ENCODE peak calls at places on chromosomes 13 and 19, in seven cellular contexts. B, T, V, L, C, H and R are unnamed samples. For H3K4me1, the result is how much of the 10 kb centered on the place peaks cover.

GRCh38 chr13:20270163-20270865 is 38.2 kb upstream of the GJB6 start:
- DNase-seq in B (no peak), T (no peak), V (no peak), L (peak), C (no peak), H (no peak), R (no peak)

GRCh38 chr19:35269425-35270117 is 809 bp downstream of the USF2 start:
- DNase-seq in B (peak), T (peak), V (peak), L (peak), C (peak), H (peak), R (no peak)

GRCh38 chr19:56294557-56294956 is 20.1 kb downstream of the ZSCAN5A start:
- DNase-seq in B (no peak), T (no peak), V (no peak), L (peak), C (no peak), H (no peak), R (no peak)

GRCh38 chr13:20074956-20075355 is 85.9 kb downstream of the GJA3 start:
- DNase-seq in B (no peak), T (no peak), V (no peak), L (no peak), C (no peak), H (no peak), R (no peak)

GRCh38 chr19:17394891-17395415 is 957 bp upstream of the CCDC194 start:
- DNase-seq in B (no peak), T (peak), V (peak), L (peak), C (no peak), H (peak), R (no peak)

GRCh38 chr13:73794755-73795154 is 339.4 kb downstream of the KLF12 start:
- DNase-seq in B (no peak), T (no peak), V (no peak), L (no peak), C (no peak), H (no peak), R (no peak)

GRCh38 chr13:42656136-42656535 is 82.2 kb downstream of the TNFSF11 start:
- DNase-seq in B (no peak), T (no peak), V (no peak), L (no peak), C (no peak), H (no peak), R (no peak)

GRCh38 chr13:90485441-90485840 is 862.0 kb upstream of the MIR17HG start:
- DNase-seq in B (no peak), T (no peak), V (no peak), L (peak), C (no peak), H (no peak), R (no peak)

GRCh38 chr19:48501961-48502719 is 9.5 kb downstream of the LMTK3 start:
- DNase-seq in B (peak), T (peak), V (no peak), L (peak), C (peak), H (no peak), R (peak)

GRCh38 chr19:13096968-13097330 is 5.7 kb downstream of the LYL1 start:
- DNase-seq in B (no peak), T (no peak), V (no peak), L (no peak), C (no peak), H (no peak), R (no peak)
- H3K4me1 ChIP-seq in B (half or more), T (under half), V (half or more), L (under half), C (half or more), H (under half), R (under half)

DNA sequence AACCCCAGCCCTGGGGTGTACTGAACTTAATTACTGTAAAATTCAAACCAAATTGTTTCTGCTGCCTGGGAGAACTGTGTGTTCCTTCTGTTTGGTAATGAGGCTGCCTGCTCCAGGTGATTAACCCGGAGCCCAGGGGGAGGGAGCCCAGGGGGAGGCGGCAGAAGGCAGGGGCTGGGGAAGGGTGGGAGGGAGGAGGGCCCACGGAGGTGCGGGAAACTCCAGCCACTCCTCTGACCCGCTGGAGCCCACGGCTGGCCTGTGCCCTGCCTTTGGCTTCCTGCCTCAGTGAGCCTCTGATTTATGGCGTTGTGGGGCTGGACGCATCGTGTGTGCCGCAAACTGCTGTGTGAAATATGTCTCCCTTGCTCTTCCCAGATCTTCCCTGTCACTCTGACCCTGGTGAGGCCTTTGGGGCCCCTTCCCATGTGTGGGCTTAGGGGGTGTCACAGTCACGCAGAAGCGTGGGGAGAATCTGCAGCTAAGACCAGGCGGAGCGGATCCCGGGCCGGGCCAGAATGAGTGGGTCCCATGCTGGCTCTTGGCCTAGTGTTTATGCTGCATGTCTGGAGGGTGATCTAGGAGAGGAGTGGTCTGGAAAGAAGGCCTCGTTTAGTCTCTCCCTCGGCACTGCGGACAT is 122.8 kb downstream of the KDM4B start:
- DNase-seq in B (no peak), T (no peak), V (no peak), L (no peak), C (no peak), H (no peak), R (no peak)
- H3K4me1 ChIP-seq in B (under half), T (under half), V (under half), L (under half), C (under half), H (under half), R (under half)

GRCh38 chr19:952680-953500 is 27.1 kb downstream of the ARID3A start:
- DNase-seq in B (no peak), T (no peak), V (no peak), L (no peak), C (no peak), H (peak), R (peak)
- H3K4me1 ChIP-seq in B (under half), T (under half), V (under half), L (under half), C (under half), H (under half), R (under half)

GRCh38 chr13:75579529-75579928 is 29.9 kb downstream of the UCHL3 start:
- DNase-seq in B (no peak), T (no peak), V (no peak), L (no peak), C (no peak), H (no peak), R (no peak)
- H3K4me1 ChIP-seq in B (under half), T (under half), V (under half), L (under half), C (under half), H (under half), R (under half)

GRCh38 chr19:32567486-32567885 is 13.5 kb upstream of the PDCD5 start:
- DNase-seq in B (no peak), T (no peak), V (no peak), L (no peak), C (no peak), H (no peak), R (no peak)

GRCh38 chr19:32566246-32566830 is 14.7 kb upstream of the PDCD5 start:
- DNase-seq in B (no peak), T (no peak), V (no peak), L (no peak), C (no peak), H (no peak), R (no peak)

DNA sequence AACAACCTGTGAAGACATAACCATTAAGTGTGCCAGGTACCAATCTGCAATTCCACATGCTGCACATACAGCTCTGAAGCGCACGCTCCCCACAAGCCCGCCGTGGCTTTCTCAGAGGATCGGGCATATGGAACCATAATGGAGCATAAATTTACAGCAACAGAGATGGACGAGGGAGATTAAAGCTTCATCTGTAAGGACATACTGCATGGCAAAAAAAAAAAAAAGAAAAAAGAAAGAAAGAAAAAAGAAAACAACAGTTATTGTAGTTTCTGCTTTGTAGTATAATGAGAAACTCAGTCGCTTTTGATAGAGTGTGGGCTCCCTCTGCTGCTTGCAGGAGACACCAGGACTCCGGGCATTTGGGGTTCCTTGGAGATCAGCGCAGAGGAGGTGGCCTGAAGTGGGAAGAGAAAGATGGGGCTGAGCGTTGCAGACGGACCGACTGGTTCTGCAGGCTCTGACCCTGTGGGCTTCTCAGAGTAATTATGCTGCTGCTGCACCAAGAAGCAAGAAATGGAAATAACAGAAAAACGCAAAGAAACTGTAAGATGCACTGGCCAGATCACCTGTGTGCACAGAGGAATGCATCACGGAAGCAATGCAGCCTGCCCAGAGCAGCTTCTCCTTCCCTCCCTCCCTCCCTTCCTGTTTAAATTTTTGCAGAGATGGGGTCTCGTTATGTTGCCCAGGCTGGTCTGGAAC is 10.8 kb upstream of the PDCD5 start:
- DNase-seq in B (peak), T (no peak), V (no peak), L (peak), C (peak), H (peak), R (no peak)
- H3K4me1 ChIP-seq in B (under half), T (under half), V (under half), L (under half), C (under half), H (under half), R (under half)

GRCh38 chr13:97287047-97287383 is 64.9 kb downstream of the MBNL2 start:
- DNase-seq in B (no peak), T (no peak), V (no peak), L (no peak), C (no peak), H (no peak), R (no peak)
- H3K4me1 ChIP-seq in B (under half), T (under half), V (half or more), L (under half), C (under half), H (under half), R (under half)

GRCh38 chr13:47112205-47112896 is 215.5 kb upstream of the HTR2A start:
- DNase-seq in B (no peak), T (no peak), V (no peak), L (peak), C (no peak), H (no peak), R (no peak)

GRCh38 chr13:47109028-47109427 is 212.2 kb upstream of the HTR2A start:
- DNase-seq in B (no peak), T (no peak), V (no peak), L (peak), C (no peak), H (no peak), R (no peak)

GRCh38 chr13:47111499-47111898 is 214.6 kb upstream of the HTR2A start:
- DNase-seq in B (no peak), T (no peak), V (no peak), L (no peak), C (no peak), H (no peak), R (no peak)

GRCh38 chr13:47110833-47111240 is 214.0 kb upstream of the HTR2A start:
- DNase-seq in B (no peak), T (no peak), V (no peak), L (no peak), C (no peak), H (no peak), R (no peak)

GRCh38 chr13:47110141-47110540 is 213.3 kb upstream of the HTR2A start:
- DNase-seq in B (no peak), T (no peak), V (no peak), L (no peak), C (no peak), H (no peak), R (no peak)
- H3K4me1 ChIP-seq in B (under half), T (under half), V (under half), L (under half), C (under half), H (under half), R (under half)

DNA sequence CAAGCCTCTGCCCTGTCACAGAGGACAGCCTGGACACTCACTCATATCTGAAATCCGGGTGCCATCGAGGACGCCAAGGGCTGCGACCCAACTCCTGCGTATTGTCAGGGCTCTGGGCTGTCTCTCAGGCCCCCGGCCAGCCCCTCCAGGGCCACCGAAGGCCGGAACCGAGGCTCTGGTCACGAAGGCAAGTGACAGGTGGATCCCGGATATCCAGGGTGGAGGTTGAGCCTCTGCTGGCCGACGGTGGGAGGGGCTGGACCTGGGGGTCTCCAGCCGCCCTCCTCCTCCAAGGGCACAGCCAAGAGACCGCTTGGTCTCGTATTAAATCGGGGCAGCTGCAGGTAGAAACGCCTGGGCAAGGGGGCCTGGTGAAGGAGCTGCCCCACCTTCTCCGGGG is 5.4 kb downstream of the RNF126 start:
- DNase-seq in B (no peak), T (no peak), V (no peak), L (no peak), C (no peak), H (no peak), R (no peak)
- H3K4me1 ChIP-seq in B (half or more), T (under half), V (half or more), L (under half), C (half or more), H (under half), R (under half)

GRCh38 chr19:41353466-41354342 is at the start of gene TGFB1:
- DNase-seq in B (peak), T (peak), V (peak), L (peak), C (peak), H (peak), R (peak)

GRCh38 chr19:41354343-41354974 is 737 bp upstream of the TGFB1 start:
- DNase-seq in B (no peak), T (peak), V (peak), L (no peak), C (no peak), H (peak), R (no peak)

GRCh38 chr19:41352279-41352608 is 1.5 kb downstream of the TGFB1 start:
- DNase-seq in B (no peak), T (no peak), V (no peak), L (no peak), C (no peak), H (no peak), R (no peak)

GRCh38 chr19:41351339-41352245 is 2.1 kb downstream of the TGFB1 start:
- DNase-seq in B (peak), T (peak), V (peak), L (peak), C (peak), H (peak), R (no peak)

GRCh38 chr19:41352609-41353465 is 885 bp downstream of the TGFB1 start:
- DNase-seq in B (peak), T (peak), V (peak), L (peak), C (peak), H (peak), R (no peak)
- H3K4me1 ChIP-seq in B (half or more), T (under half), V (half or more), L (under half), C (half or more), H (under half), R (under half)

DNA sequence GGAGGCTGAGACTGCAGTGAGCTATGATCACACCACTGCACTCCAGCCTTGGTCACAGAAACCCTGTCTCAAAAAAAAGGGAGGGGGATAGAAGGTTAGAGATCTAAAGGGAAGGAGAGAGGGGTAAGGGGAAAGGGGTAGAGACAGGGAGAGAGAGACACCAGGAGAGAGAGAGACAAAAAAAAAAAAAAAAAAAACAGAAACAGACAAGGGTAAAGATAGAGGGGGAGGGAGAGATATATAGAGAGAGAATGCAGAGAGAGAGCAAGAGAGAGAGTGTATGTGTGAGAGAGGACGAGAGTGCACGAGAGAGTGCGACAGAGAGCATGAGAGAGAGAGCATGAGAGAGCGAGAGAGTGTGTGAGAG is 4.2 kb downstream of the CD70 start:
- DNase-seq in B (no peak), T (no peak), V (no peak), L (no peak), C (no peak), H (no peak), R (no peak)
- H3K4me1 ChIP-seq in B (under half), T (under half), V (under half), L (under half), C (under half), H (under half), R (under half)